ENCODE peak calls at places on chromosomes 4 and X, in four cellular contexts. H, F, J and V are unnamed samples.

GRCh38 chr4:124948976-124949597 is 236.6 kb upstream of the ANKRD50 start:
- DNase-seq in H (no peak), F (peak), J (no peak), V (peak)

GRCh38 chrX:22310779-22311178 is 38.1 kb downstream of the CBLL2 start:
- DNase-seq in H (no peak), F (peak), J (no peak), V (peak)

GRCh38 chr4:125714845-125715244 is 400.1 kb downstream of the FAT4 start:
- DNase-seq in H (no peak), F (no peak), J (no peak), V (peak)

GRCh38 chrX:118718737-118719136 is 8.7 kb upstream of the IL13RA1 start:
- DNase-seq in H (no peak), F (no peak), J (no peak), V (no peak)

GRCh38 chr4:127141857-127142256 is 490.9 kb upstream of the INTU start:
- DNase-seq in H (no peak), F (peak), J (no peak), V (peak)

GRCh38 chr4:12645732-12646131 is 838.4 kb downstream of the RAB28 start:
- DNase-seq in H (no peak), F (no peak), J (no peak), V (no peak)

GRCh38 chrX:30027636-30028035 is 187.7 kb upstream of the MAGEB2 start:
- DNase-seq in H (no peak), F (no peak), J (no peak), V (peak)

GRCh38 chr4:7701866-7702649 is 237.6 kb downstream of the AFAP1 start:
- DNase-seq in H (no peak), F (no peak), J (no peak), V (peak)

GRCh38 chr4:7759221-7759620 is 180.4 kb downstream of the AFAP1 start:
- DNase-seq in H (no peak), F (no peak), J (no peak), V (no peak)

GRCh38 chrX:46262299-46262698 is 282.9 kb downstream of the ZNF674 start:
- DNase-seq in H (no peak), F (no peak), J (no peak), V (peak)

GRCh38 chr4:38242822-38243384 is 282.7 kb downstream of the PTTG2 start:
- DNase-seq in H (no peak), F (no peak), J (no peak), V (no peak)

GRCh38 chr4:153222162-153222789 is 18.0 kb downstream of the TRIM2 start:
- DNase-seq in H (no peak), F (peak), J (peak), V (peak)

GRCh38 chr4:105061136-105061696 is 85.5 kb upstream of the TET2 start:
- DNase-seq in H (no peak), F (peak), J (no peak), V (peak)

GRCh38 chr4:92406488-92406887 is 102.7 kb downstream of the GRID2 start:
- DNase-seq in H (no peak), F (no peak), J (no peak), V (no peak)

GRCh38 chr4:77360451-77360850 is 203.4 kb downstream of the CCNG2 start:
- DNase-seq in H (no peak), F (no peak), J (no peak), V (peak)

GRCh38 chr4:156473175-156473574 is 498.4 kb downstream of the PDGFC start:
- DNase-seq in H (no peak), F (peak), J (no peak), V (no peak)

GRCh38 chrX:13651150-13651549 is 1.8 kb upstream of the TCEANC start:
- DNase-seq in H (no peak), F (peak), J (no peak), V (no peak)

GRCh38 chrX:36573720-36574119 is 434.4 kb upstream of the FAM47C start:
- DNase-seq in H (no peak), F (no peak), J (no peak), V (no peak)

GRCh38 chr4:32775049-32775448 is 2054.9 kb downstream of the PCDH7 start:
- DNase-seq in H (no peak), F (peak), J (no peak), V (peak)

GRCh38 chr4:123676550-123677229 is 280.1 kb downstream of the SPRY1 start:
- DNase-seq in H (no peak), F (no peak), J (no peak), V (peak)

GRCh38 chr4:14783011-14783877 is 219.0 kb upstream of the CPEB2 start:
- DNase-seq in H (no peak), F (peak), J (no peak), V (peak)

GRCh38 chr4:69532125-69532524 is 36.4 kb upstream of the UGT2B4 start:
- DNase-seq in H (no peak), F (no peak), J (no peak), V (no peak)

GRCh38 chr4:117777721-117778120 is 256.6 kb upstream of the NDST3 start:
- DNase-seq in H (no peak), F (no peak), J (no peak), V (no peak)

GRCh38 chrX:71533850-71534515 is 1.1 kb downstream of the OGT start:
- DNase-seq in H (peak), F (peak), J (peak), V (peak)

GRCh38 chrX:47179221-47179927 is 14.3 kb upstream of the UBA1 start:
- DNase-seq in H (no peak), F (peak), J (peak), V (peak)

GRCh38 chr4:21469438-21470032 is 479.0 kb downstream of the KCNIP4 start:
- DNase-seq in H (no peak), F (peak), J (no peak), V (peak)

GRCh38 chr4:3303445-3303824 is 10.6 kb downstream of the RGS12 start:
- DNase-seq in H (no peak), F (no peak), J (no peak), V (no peak)

GRCh38 chr4:3301450-3302163 is 8.8 kb downstream of the RGS12 start:
- DNase-seq in H (no peak), F (no peak), J (no peak), V (no peak)

GRCh38 chr4:3302164-3302785 is 9.5 kb downstream of the RGS12 start:
- DNase-seq in H (peak), F (no peak), J (no peak), V (no peak)

GRCh38 chr4:3303840-3304715 is 11.3 kb downstream of the RGS12 start:
- DNase-seq in H (peak), F (no peak), J (no peak), V (no peak)

DNA sequence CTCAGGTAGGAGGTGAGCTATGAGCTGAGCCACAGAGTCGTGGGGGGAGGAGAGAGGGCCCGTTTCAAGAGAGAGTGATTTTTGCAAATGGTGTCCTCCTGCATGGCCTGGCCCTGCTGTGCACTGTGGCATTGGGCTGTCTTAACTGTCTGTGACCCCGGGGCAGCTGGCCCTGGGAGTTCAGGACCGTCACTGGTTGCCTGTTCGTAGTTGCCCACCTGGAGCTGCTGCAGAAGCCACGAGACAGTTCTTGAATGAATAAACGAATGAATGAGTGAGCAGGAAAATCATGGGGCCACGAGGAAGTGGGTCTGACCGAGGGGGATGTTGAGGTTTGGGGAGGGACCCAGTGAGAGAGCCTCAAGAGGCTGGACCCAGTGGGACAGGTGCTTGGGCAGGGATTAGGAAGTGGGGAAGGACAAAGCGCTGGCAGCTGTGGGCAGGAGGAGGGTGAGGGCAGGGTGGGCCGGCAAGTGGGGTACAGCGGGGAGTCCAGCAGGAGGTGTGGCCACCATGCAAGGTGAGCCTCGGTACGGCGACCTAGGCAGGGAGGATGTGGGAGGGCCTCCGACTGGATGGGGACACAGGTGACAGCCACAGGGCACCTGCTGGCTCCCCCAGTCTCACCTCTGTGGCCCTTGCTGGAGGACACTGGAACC is 10.1 kb downstream of the RGS12 start:
- DNase-seq in H (peak), F (no peak), J (no peak), V (no peak)
- H3K4me3 ChIP-seq in H (no peak), F (no peak), J (no peak), V (no peak)

DNA sequence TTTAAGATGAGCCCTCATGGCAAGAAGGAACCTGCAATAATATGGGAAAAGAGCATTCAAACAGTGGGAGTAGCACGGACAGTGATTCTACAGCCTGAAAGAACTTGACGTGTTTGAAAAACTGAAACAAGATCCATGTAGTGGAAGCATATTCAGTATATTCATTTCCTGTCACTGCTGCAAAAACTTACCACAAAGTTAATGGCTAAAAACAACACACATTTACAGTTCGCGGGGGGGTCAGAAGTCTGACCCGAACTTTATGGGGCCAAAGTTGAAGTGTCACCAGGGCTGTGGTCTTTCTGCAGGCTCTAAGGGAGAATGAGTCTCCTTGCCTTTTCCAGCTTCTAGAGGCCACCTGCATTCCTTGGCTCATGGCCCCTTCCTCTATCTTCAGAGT is 52.6 kb upstream of the ARX start:
- DNase-seq in H (no peak), F (no peak), J (no peak), V (no peak)
- H3K4me3 ChIP-seq in H (no peak), F (no peak), J (no peak), V (no peak)

GRCh38 chrX:134998246-134998645 is 7.5 kb downstream of the SMIM10 start:
- DNase-seq in H (no peak), F (peak), J (no peak), V (no peak)

GRCh38 chrX:135003876-135004623 is 13.3 kb downstream of the SMIM10 start:
- DNase-seq in H (peak), F (peak), J (peak), V (peak)

GRCh38 chrX:134999469-134999868 is 8.7 kb downstream of the SMIM10 start:
- DNase-seq in H (no peak), F (peak), J (no peak), V (peak)

DNA sequence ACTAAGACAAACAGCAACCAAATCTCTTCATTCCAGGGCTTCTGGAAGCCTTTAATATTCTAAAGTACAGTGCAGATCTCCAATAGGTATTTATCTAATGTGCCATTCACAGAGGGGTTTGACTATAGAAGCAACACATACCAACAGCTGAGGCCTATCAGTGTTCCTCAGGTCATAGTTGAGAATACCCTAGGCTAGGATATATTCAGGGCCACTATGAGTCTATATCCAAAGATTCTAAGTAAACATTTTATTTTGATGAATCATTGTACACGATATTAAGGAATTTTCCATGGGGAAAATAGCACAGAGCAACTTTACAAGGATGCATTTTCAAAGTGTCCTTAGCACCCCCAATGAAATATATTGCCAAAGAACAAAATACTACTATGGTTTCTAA is 9.7 kb downstream of the SMIM10 start:
- DNase-seq in H (no peak), F (peak), J (no peak), V (peak)
- H3K4me3 ChIP-seq in H (no peak), F (no peak), J (no peak), V (no peak)

DNA sequence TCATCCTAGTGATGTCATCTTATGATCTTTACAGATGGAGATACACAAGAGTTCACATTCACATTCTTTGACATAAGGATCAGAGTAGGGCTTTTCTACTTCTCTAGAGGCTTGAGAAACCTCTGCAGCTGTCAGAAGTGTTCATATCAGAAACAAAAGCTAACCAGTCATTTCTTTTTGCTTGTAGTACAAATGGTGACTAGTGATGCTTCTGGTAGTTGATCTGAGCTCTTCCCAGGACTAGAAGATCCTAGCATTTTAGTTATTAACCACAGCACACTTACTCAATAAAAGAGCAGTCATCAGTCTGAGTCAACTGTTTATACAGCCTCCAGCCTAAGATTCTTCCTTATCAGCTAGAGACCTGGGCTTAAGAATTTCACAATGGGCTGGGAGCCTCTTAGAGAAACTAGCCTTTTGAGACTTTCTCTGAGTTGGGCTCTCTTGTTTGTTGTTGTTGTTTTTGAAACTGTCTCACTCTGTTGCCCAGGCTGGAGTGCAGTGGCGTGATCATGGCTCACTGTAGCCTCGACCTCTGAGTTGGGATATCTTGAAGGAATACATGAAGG is 84.1 kb downstream of the TMEM164 start:
- DNase-seq in H (no peak), F (peak), J (no peak), V (peak)
- H3K4me3 ChIP-seq in H (no peak), F (no peak), J (no peak), V (no peak)